ENCODE peak calls at places on chromosomes 11 and 22, in six cellular contexts. One of them, this sample, is unnamed.

GRCh38 chr11:90884181-90884580 is 661.3 kb upstream of the CHORDC1 start:
- DNase-seq in H1: no peak
- DNase-seq in GM12891: no peak
- DNase-seq in HepG2: no peak
- DNase-seq in K562: no peak
- DNase-seq in GM12878: no peak
- DNase-seq in this sample: no peak

GRCh38 chr22:24290459-24290858 is 19.8 kb downstream of the SPECC1L start:
- DNase-seq in GM12878: no peak
- DNase-seq in K562: no peak
- DNase-seq in H1: no peak
- DNase-seq in GM12891: no peak
- DNase-seq in HepG2: no peak
- DNase-seq in this sample: no peak

GRCh38 chr11:132318421-132319157 is 948.2 kb downstream of the NTM start:
- DNase-seq in HepG2: no peak
- DNase-seq in H1: no peak
- DNase-seq in GM12891: no peak
- DNase-seq in K562: no peak
- DNase-seq in GM12878: no peak
- DNase-seq in this sample: no peak

GRCh38 chr11:19718976-19719375 is 6.3 kb downstream of the NAV2 start:
- DNase-seq in HepG2: no peak
- DNase-seq in H1: no peak
- DNase-seq in K562: no peak
- DNase-seq in GM12878: no peak
- DNase-seq in GM12891: no peak
- DNase-seq in this sample: no peak

GRCh38 chr11:108167624-108168023 is 46.3 kb downstream of the ACAT1 start:
- DNase-seq in GM12878: no peak
- DNase-seq in GM12891: no peak
- DNase-seq in HepG2: no peak
- DNase-seq in K562: no peak
- DNase-seq in H1: no peak
- DNase-seq in this sample: no peak

GRCh38 chr11:77402218-77402556 is 71.7 kb downstream of the PAK1 start:
- DNase-seq in GM12891: no peak
- DNase-seq in K562: no peak
- DNase-seq in H1: no peak
- DNase-seq in GM12878: no peak
- DNase-seq in HepG2: no peak
- DNase-seq in this sample: no peak

GRCh38 chr11:1899686-1900085 is 8.0 kb upstream of the PRR33 start:
- DNase-seq in GM12891: no peak
- DNase-seq in K562: no peak
- DNase-seq in H1: no peak
- DNase-seq in HepG2: no peak
- DNase-seq in GM12878: no peak
- DNase-seq in this sample: no peak

GRCh38 chr11:2921742-2922493 is 7.3 kb downstream of the PHLDA2 start:
- DNase-seq in H1: no peak
- DNase-seq in GM12891: no peak
- DNase-seq in GM12878: no peak
- DNase-seq in K562: no peak
- DNase-seq in HepG2: no peak
- DNase-seq in this sample: no peak

GRCh38 chr11:122199661-122200060 is 83.6 kb upstream of the BLID start:
- DNase-seq in GM12878: no peak
- DNase-seq in H1: no peak
- DNase-seq in HepG2: no peak
- DNase-seq in K562: no peak
- DNase-seq in GM12891: no peak
- DNase-seq in this sample: no peak

GRCh38 chr11:102592634-102593581 is 32.2 kb downstream of the MMP20 start:
- DNase-seq in GM12878: no peak
- DNase-seq in H1: no peak
- DNase-seq in HepG2: peak
- DNase-seq in K562: peak
- DNase-seq in GM12891: no peak
- DNase-seq in this sample: no peak

GRCh38 chr11:128448487-128448886 is 138.9 kb downstream of the ETS1 start:
- DNase-seq in HepG2: peak
- DNase-seq in GM12891: no peak
- DNase-seq in GM12878: no peak
- DNase-seq in H1: no peak
- DNase-seq in K562: no peak
- DNase-seq in this sample: no peak

GRCh38 chr11:17558025-17558780 is 11.1 kb downstream of the OTOG start:
- DNase-seq in K562: no peak
- DNase-seq in GM12878: no peak
- DNase-seq in HepG2: no peak
- DNase-seq in GM12891: no peak
- DNase-seq in H1: no peak
- DNase-seq in this sample: no peak

GRCh38 chr22:45240810-45241631 is at the start of gene KIAA0930:
- DNase-seq in H1: peak
- DNase-seq in K562: peak
- DNase-seq in GM12891: peak
- DNase-seq in HepG2: peak
- DNase-seq in GM12878: no peak
- DNase-seq in this sample: peak

GRCh38 chr11:74559934-74560309 is 32.5 kb upstream of the POLD3 start:
- DNase-seq in H1: no peak
- DNase-seq in GM12878: no peak
- DNase-seq in GM12891: no peak
- DNase-seq in K562: no peak
- DNase-seq in HepG2: no peak
- DNase-seq in this sample: no peak

GRCh38 chr11:35111171-35112055 is 27.6 kb upstream of the CD44 start:
- DNase-seq in K562: peak
- DNase-seq in GM12878: no peak
- DNase-seq in GM12891: no peak
- DNase-seq in H1: no peak
- DNase-seq in HepG2: no peak
- DNase-seq in this sample: no peak

GRCh38 chr11:82701847-82702520 is 31.7 kb downstream of the FAM181B start:
- DNase-seq in H1: peak
- DNase-seq in K562: peak
- DNase-seq in HepG2: peak
- DNase-seq in GM12878: no peak
- DNase-seq in GM12891: no peak
- DNase-seq in this sample: no peak

GRCh38 chr11:110490886-110491285 is 61.1 kb downstream of the FDX1 start:
- DNase-seq in H1: no peak
- DNase-seq in K562: peak
- DNase-seq in GM12891: no peak
- DNase-seq in HepG2: no peak
- DNase-seq in GM12878: no peak
- DNase-seq in this sample: no peak
- TF ChIP-seq TAF1 in H1: no peak
- TF ChIP-seq TAF1 in K562: no peak
- TF ChIP-seq TAF1 in GM12891: no peak
- TF ChIP-seq TAF1 in HepG2: no peak
- TF ChIP-seq TAF1 in GM12878: no peak
- TF ChIP-seq TAF1 in this sample: no peak

GRCh38 chr11:92844197-92844596 is 125.3 kb upstream of the MTNR1B start:
- DNase-seq in GM12891: no peak
- DNase-seq in H1: no peak
- DNase-seq in GM12878: no peak
- DNase-seq in HepG2: no peak
- DNase-seq in K562: no peak
- DNase-seq in this sample: no peak

GRCh38 chr11:92846542-92847125 is 122.8 kb upstream of the MTNR1B start:
- DNase-seq in HepG2: no peak
- DNase-seq in GM12878: no peak
- DNase-seq in H1: no peak
- DNase-seq in GM12891: no peak
- DNase-seq in K562: no peak
- DNase-seq in this sample: no peak

GRCh38 chr11:92841719-92842118 is 127.7 kb upstream of the MTNR1B start:
- DNase-seq in H1: no peak
- DNase-seq in GM12891: no peak
- DNase-seq in GM12878: no peak
- DNase-seq in HepG2: no peak
- DNase-seq in K562: no peak
- DNase-seq in this sample: no peak

GRCh38 chr11:92845390-92846185 is 123.9 kb upstream of the MTNR1B start:
- DNase-seq in H1: no peak
- DNase-seq in GM12891: no peak
- DNase-seq in K562: no peak
- DNase-seq in GM12878: no peak
- DNase-seq in HepG2: peak
- DNase-seq in this sample: no peak

DNA sequence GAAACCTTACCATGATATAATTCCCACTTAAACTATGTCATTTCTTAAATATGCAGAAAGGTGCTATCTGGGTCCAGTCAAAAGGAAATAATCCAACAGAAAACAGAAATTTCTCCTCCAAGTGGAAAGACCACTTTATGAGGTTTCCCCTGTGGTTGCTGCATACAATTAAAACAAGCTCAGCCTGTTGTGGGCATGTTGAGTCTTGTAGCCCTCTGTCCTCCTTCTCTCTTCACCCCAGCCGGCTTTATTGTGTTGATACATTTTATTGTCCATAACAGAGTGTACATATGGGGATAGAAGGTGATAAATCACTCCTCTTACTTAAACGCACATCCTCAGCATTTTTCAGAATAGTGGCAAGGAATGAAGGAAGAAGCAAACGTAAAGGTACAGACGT is 126.0 kb upstream of the MTNR1B start:
- DNase-seq in GM12878: no peak
- DNase-seq in H1: no peak
- DNase-seq in HepG2: no peak
- DNase-seq in GM12891: no peak
- DNase-seq in K562: no peak
- DNase-seq in this sample: no peak
- TF ChIP-seq TAF1 in GM12878: no peak
- TF ChIP-seq TAF1 in H1: no peak
- TF ChIP-seq TAF1 in HepG2: no peak
- TF ChIP-seq TAF1 in GM12891: no peak
- TF ChIP-seq TAF1 in K562: no peak
- TF ChIP-seq TAF1 in this sample: no peak

DNA sequence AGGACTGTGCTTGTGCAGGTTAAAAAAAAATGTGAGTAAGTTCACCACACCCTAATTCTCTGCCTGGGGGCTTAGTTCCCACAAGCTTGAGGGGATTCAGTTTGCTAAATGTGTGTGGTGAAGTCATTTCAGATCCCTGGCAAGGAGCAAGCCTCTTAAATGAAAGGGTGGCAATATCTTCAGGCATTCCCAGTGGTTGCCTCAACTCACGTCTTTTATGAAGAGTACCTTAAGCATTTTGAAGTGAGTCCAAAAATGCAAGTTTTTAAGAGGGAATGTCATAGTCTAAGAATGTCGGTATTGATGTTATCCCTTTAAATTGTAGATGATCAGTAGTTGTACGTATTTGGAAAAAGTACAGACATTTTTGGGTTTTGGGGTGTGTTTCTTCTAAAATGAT is 4.9 kb downstream of the TCP11L1 start:
- DNase-seq in HepG2: no peak
- DNase-seq in H1: no peak
- DNase-seq in GM12878: no peak
- DNase-seq in K562: no peak
- DNase-seq in GM12891: no peak
- DNase-seq in this sample: no peak
- TF ChIP-seq TAF1 in HepG2: no peak
- TF ChIP-seq TAF1 in H1: no peak
- TF ChIP-seq TAF1 in GM12878: no peak
- TF ChIP-seq TAF1 in K562: no peak
- TF ChIP-seq TAF1 in GM12891: no peak
- TF ChIP-seq TAF1 in this sample: no peak

GRCh38 chr11:95660038-95660437 is 129.5 kb downstream of the FAM76B start:
- DNase-seq in K562: no peak
- DNase-seq in GM12891: no peak
- DNase-seq in HepG2: no peak
- DNase-seq in H1: no peak
- DNase-seq in GM12878: no peak
- DNase-seq in this sample: no peak
- TF ChIP-seq TAF1 in K562: no peak
- TF ChIP-seq TAF1 in GM12891: no peak
- TF ChIP-seq TAF1 in HepG2: no peak
- TF ChIP-seq TAF1 in H1: no peak
- TF ChIP-seq TAF1 in GM12878: no peak
- TF ChIP-seq TAF1 in this sample: no peak

GRCh38 chr22:38755911-38756532 is at the start of gene SUN2:
- DNase-seq in HepG2: peak
- DNase-seq in K562: peak
- DNase-seq in GM12878: peak
- DNase-seq in H1: peak
- DNase-seq in GM12891: peak
- DNase-seq in this sample: peak
- TF ChIP-seq TAF1 in HepG2: peak
- TF ChIP-seq TAF1 in K562: peak
- TF ChIP-seq TAF1 in GM12878: peak
- TF ChIP-seq TAF1 in H1: no peak
- TF ChIP-seq TAF1 in GM12891: no peak
- TF ChIP-seq TAF1 in this sample: peak

DNA sequence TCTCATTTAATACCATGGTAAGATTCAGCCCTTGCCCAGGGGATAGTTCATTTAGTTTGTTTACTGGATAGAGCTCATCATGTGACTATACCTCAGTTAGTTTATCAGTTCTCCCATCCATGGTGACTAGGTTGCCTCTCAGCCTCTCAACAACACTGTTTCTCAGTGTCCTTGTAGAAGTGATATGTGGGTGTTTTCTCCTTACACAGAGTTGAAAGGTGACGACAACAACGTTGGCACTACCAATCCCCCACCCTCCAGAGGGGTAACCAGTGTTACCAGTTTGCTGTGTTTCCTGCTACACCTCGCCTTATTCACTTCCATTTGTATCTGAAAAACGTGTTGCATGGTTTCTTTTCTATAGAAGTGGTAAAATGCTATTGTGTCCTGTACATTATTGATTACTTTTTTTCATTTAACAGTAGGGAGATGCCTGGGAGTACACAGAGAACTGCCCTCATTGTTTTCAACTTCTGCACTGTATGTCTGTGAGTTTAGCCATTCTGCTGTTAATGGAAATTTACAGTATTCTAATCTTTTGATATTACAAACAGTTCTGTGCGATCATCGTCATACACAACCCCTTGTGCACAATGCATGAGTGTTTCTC is 11.6 kb downstream of the NEAT1 start:
- DNase-seq in H1: no peak
- DNase-seq in GM12878: no peak
- DNase-seq in HepG2: no peak
- DNase-seq in K562: no peak
- DNase-seq in GM12891: no peak
- DNase-seq in this sample: no peak
- TF ChIP-seq TAF1 in H1: no peak
- TF ChIP-seq TAF1 in GM12878: no peak
- TF ChIP-seq TAF1 in HepG2: no peak
- TF ChIP-seq TAF1 in K562: no peak
- TF ChIP-seq TAF1 in GM12891: no peak
- TF ChIP-seq TAF1 in this sample: no peak